ENCODE peak calls at places on chromosomes 2 and 18, in five cellular contexts. R, M, I, X and U are unnamed samples. For H3K4me1, the result is how much of the 10 kb centered on the place peaks cover.

GRCh38 chr18:9475643-9476580 is 599 bp downstream of the RALBP1 start:
- DNase-seq in M (peak), R (no peak), X (peak), I (no peak), U (no peak)

GRCh38 chr2:236852100-236852976 is 233.4 kb upstream of the COPS8 start:
- DNase-seq in X (no peak), R (no peak), M (no peak), I (no peak), U (no peak)

GRCh38 chr18:54086046-54086802 is 138.2 kb downstream of the MBD2 start:
- DNase-seq in M (no peak), X (no peak), I (no peak), R (no peak), U (no peak)

GRCh38 chr2:25374827-25375226 is 33.1 kb upstream of the DNMT3A start:
- DNase-seq in R (no peak), X (no peak), I (no peak), M (no peak), U (no peak)

GRCh38 chr2:196173505-196173904 is 2.1 kb upstream of the STK17B start:
- DNase-seq in X (peak), I (no peak), R (no peak), M (no peak), U (no peak)

GRCh38 chr18:46953195-46953594 is 35.8 kb downstream of the KATNAL2 start:
- DNase-seq in R (no peak), M (peak), X (no peak), I (no peak), U (no peak)

GRCh38 chr2:218284106-218284811 is 8.0 kb downstream of the TMBIM1 start:
- DNase-seq in I (no peak), X (peak), R (no peak), M (peak), U (no peak)

GRCh38 chr18:62897153-62897552 is 181.8 kb downstream of the PHLPP1 start:
- DNase-seq in M (no peak), I (no peak), X (peak), R (no peak), U (no peak)

GRCh38 chr2:109030870-109031480 is 42.0 kb upstream of the EDAR start:
- DNase-seq in I (no peak), X (no peak), M (no peak), R (no peak), U (no peak)

GRCh38 chr2:27710640-27711430 is 47.1 kb downstream of the SLC4A1AP start:
- DNase-seq in I (peak), M (no peak), X (peak), R (peak), U (no peak)

GRCh38 chr18:31990823-31991222 is 27.8 kb upstream of the RNF125 start:
- DNase-seq in R (no peak), I (no peak), X (no peak), M (no peak), U (no peak)

GRCh38 chr2:55062754-55063153 is 12.5 kb upstream of the RTN4 start:
- DNase-seq in R (no peak), I (no peak), X (no peak), M (no peak), U (no peak)

GRCh38 chr2:137194111-137194510 is 428.8 kb downstream of the THSD7B start:
- DNase-seq in X (no peak), R (no peak), I (no peak), M (no peak), U (no peak)

GRCh38 chr2:9136997-9137819 is 69.4 kb upstream of the ASAP2 start:
- DNase-seq in R (no peak), X (no peak), M (no peak), I (no peak), U (no peak)

GRCh38 chr2:43269706-43270105 is 43.3 kb upstream of the ZFP36L2 start:
- DNase-seq in X (peak), M (peak), R (peak), I (no peak), U (no peak)

GRCh38 chr18:49249523-49249922 is 210.9 kb downstream of the DYM start:
- DNase-seq in R (no peak), X (peak), I (peak), M (peak), U (peak)

GRCh38 chr2:183204397-183204796 is 80.2 kb downstream of the NUP35 start:
- DNase-seq in X (no peak), R (no peak), I (no peak), M (no peak), U (no peak)

GRCh38 chr2:85248741-85249524 is 78.9 kb downstream of the TGOLN2 start:
- DNase-seq in I (peak), R (no peak), X (peak), M (peak), U (no peak)

GRCh38 chr2:164514491-164514890 is 106.8 kb downstream of the GRB14 start:
- DNase-seq in R (no peak), I (peak), X (peak), M (no peak), U (peak)

GRCh38 chr18:73615506-73615905 is 532.1 kb downstream of the FBXO15 start:
- DNase-seq in R (no peak), I (no peak), M (no peak), X (peak), U (no peak)

GRCh38 chr2:154484338-154485099 is 214.0 kb upstream of the KCNJ3 start:
- DNase-seq in R (no peak), M (no peak), I (no peak), X (no peak), U (no peak)

GRCh38 chr2:147390475-147390874 is 454.4 kb upstream of the ACVR2A start:
- DNase-seq in I (no peak), X (no peak), R (no peak), M (no peak), U (no peak)

GRCh38 chr18:55699233-55699765 is 111.3 kb upstream of the TCF4 start:
- DNase-seq in X (no peak), M (no peak), R (no peak), I (no peak), U (no peak)

GRCh38 chr2:159713691-159714585 is 1.6 kb downstream of the MARCHF7 start:
- DNase-seq in R (no peak), M (peak), I (no peak), X (peak), U (no peak)

GRCh38 chr2:240168546-240169361 is 28.3 kb upstream of the OTOS start:
- DNase-seq in X (no peak), M (no peak), I (no peak), R (no peak), U (no peak)

GRCh38 chr2:120897399-120897798 is 161.7 kb downstream of the GLI2 start:
- DNase-seq in R (no peak), M (no peak), I (no peak), X (no peak), U (no peak)

GRCh38 chr2:120894936-120895335 is 159.3 kb downstream of the GLI2 start:
- DNase-seq in M (no peak), I (no peak), R (no peak), X (no peak), U (no peak)

GRCh38 chr2:120898496-120898895 is 162.8 kb downstream of the GLI2 start:
- DNase-seq in X (no peak), R (no peak), M (no peak), I (no peak), U (no peak)

GRCh38 chr2:120896126-120896525 is 160.5 kb downstream of the GLI2 start:
- DNase-seq in R (no peak), M (no peak), I (no peak), X (no peak), U (no peak)

DNA sequence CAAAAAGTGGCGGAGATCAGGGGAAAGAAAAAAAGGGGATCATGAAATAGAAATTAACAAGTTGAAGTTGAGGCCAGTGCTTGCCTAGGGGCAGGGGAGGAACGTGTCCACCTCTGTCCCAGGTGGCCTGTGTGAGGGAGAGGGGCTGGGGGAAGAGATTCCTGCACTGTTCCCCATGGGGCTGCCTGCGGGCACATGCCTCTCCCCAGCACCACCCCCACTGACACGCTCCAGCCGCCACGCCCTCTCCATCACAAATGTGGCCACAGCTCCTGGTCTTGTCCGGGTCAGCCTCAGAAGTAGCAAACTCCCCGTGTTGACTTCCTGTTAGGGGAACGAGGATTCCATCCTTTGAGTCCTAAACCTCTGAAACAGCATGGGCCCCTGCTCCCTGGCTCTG is 161.2 kb downstream of the GLI2 start:
- DNase-seq in M (no peak), X (no peak), R (no peak), I (no peak), U (no peak)
- H3K4me1 ChIP-seq in M (under half), X (under half), R (under half), I (under half), U (under half)

GRCh38 chr2:216117566-216117965 is 8.4 kb downstream of the XRCC5 start:
- DNase-seq in M (peak), I (no peak), X (peak), R (no peak), U (no peak)
- H3K4me1 ChIP-seq in M (under half), I (under half), X (under half), R (under half), U (under half)

DNA sequence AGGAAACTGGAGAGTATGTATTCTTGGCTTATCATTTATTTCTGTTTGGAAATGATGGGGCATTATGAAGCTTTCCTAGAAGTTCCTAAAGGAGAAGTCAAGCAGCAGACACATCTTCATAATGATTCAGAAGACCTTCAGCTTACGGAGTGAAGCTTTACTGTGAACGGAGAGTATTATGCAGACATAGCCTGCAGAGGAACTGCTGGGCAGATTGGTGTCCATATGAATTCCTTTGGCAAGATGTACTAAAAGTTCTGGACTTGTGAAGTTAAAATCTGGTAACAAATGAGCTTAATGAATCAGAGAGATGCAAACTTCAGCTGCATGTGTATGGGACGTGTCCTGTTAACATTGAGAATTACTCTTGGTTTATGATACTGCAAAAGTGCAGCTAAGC is 60.1 kb downstream of the NABP1 start:
- DNase-seq in X (no peak), I (no peak), R (no peak), M (no peak), U (no peak)
- H3K4me1 ChIP-seq in X (under half), I (under half), R (under half), M (under half), U (under half)

DNA sequence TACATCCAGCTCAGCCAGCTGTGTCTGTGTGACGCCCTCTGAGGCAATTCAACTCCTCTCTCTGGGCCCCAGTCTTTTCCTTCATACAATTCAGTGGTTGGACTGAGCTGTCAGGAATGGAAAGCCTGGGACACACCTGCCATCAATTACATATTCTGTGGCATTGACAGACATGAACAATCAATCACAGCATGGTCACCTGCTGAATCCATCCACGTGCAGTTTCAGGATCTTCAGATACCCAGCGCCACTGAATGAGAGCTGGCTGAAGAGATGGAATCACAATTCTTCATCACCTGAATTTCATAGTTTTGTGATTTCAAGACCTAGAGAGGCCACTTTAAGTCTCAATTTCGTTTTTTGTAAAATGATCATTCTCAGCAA is 5.1 kb downstream of the ADRA2B start:
- DNase-seq in I (no peak), M (no peak), R (no peak), X (no peak), U (no peak)
- H3K4me1 ChIP-seq in I (under half), M (under half), R (under half), X (under half), U (under half)

DNA sequence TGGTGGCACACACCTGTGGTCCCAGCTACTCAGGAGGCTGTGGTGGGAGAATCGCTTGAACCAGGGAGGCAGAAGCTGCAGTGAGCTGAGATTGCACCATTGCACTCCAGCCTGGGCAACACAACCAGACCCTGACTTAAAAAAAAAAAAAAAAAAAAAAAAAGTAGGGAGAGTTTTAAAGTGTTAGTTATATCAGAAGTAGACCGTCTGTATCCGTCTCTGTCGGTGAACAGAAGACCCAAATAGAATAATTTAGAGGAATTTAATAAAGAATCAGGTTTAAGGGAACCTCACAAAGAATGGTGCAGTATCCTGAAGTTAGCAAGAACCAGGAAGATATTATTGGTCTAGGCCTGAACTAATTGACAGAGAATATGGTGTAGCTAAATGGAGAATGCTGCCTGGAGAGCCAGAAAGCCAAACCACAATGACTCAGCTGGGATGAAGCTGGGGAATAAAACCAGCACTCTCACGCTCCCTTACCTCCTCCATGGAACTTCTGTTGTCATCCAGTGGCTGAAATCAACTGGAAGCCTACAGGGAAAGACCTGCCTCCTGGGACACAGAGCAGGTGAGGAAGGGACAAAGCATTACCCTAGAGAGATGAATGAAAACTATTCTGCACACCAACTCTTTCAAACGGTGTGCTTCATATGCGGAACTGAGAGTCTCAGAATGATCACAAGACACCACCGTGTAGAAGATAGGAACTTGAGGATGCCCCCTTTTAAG is 39.1 kb upstream of the PLEKHM3 start:
- DNase-seq in I (peak), M (peak), R (no peak), X (peak), U (peak)
- H3K4me1 ChIP-seq in I (under half), M (under half), R (under half), X (under half), U (under half)

GRCh38 chr18:21112140-21112473 is 494 bp upstream of the ROCK1 start:
- DNase-seq in I (no peak), X (no peak), R (no peak), M (no peak), U (no peak)

GRCh38 chr18:21111351-21112139 is at the start of gene ROCK1:
- DNase-seq in X (peak), M (peak), R (peak), I (peak), U (peak)

GRCh38 chr18:21110667-21111350 is 804 bp downstream of the ROCK1 start:
- DNase-seq in X (peak), M (peak), R (no peak), I (peak), U (no peak)

GRCh38 chr18:21112543-21113105 is 1.0 kb upstream of the ROCK1 start:
- DNase-seq in I (no peak), R (no peak), M (peak), X (no peak), U (no peak)

DNA sequence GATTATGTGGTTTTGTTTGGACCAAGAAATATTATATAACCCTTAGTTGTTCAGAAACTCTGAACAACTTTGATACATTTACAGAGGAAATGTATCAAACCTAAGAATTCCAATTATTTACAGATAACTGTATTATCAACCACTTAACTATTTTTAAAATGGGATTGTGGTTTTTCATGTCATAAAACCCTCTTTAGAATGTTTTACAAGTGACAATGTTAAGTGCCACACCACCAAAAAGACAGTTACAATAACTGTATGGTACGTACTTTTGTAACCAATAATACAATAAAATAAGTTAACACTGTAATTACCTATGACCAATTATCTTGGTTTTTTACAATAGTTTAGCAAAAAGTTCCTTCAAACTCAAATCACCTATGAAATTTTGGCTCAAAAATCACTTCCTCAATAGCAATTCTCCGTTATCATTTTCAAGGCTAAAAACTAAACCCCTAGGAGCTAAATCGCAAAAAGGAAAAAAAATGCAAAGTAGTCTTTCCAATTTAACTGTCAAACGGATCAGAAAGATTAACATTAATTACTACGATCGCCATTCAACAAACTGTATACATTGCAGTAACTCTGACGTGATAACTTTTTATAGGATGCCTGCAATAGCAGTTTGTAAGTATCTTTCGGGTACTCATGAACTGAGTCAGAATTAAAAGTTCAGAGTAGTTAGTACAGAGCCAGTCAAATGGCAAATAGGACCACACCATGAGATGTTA is 1.5 kb downstream of the ROCK1 start:
- DNase-seq in M (no peak), X (no peak), I (no peak), R (no peak), U (no peak)
- H3K4me1 ChIP-seq in M (under half), X (under half), I (under half), R (half or more), U (under half)

DNA sequence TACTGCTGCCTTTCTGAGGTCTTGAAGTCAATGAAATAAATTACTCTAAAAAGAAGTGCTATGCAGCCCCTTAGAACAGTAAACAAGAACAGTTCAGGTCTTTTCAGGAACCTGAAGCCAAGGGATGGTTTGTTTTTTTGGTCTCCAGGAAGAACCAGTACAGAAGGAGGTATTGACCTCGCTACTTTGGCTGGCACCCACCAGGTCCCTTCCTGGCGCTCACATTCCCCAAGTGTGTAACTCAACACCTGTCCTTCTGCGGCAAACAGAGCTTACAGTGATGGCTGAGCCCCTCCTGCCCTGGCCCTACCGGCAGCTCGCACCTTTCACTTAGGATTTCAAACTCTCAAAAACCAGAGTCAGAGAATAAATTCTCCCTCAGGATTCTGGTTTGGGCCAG is 51.9 kb downstream of the SETBP1 start:
- DNase-seq in R (no peak), M (no peak), I (no peak), X (no peak), U (no peak)
- H3K4me1 ChIP-seq in R (under half), M (under half), I (under half), X (under half), U (under half)

DNA sequence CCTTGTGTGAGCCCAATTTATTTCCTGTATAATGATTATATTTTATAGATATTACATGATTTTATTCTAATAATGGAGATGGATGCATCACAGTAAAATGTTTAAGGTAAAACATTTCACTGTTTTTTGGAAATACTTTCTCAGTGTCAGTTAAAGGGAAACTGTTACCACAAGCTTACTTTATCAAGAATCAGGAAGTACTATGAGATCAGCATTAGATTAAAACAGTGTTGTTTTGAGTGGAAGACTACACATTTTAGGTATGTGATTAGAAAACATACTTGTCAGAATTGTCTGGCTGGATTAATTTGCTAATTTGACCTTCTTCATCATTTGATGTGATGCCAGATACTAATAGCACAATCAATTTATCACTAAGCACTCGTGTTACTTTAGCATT is at the start of gene HRH4:
- DNase-seq in I (no peak), M (no peak), X (no peak), R (no peak), U (no peak)
- H3K4me1 ChIP-seq in I (under half), M (under half), X (under half), R (under half), U (under half)

GRCh38 chr2:65361623-65362022 is 70.8 kb downstream of the SPRED2 start:
- DNase-seq in X (peak), R (no peak), I (no peak), M (no peak), U (no peak)
- H3K4me1 ChIP-seq in X (half or more), R (half or more), I (under half), M (under half), U (under half)